ENCODE peak calls at places on chromosome 15, in six cellular contexts. H is GM12878, K is K562, Q is H1, M is HepG2, I is SK-N-SH. P is an unnamed sample.

GRCh38 chr15:55791576-55792400 is 48.8 kb upstream of the PRTG start:
- DNase-seq in H (no peak), I (no peak), K (no peak), M (no peak), Q (no peak), P (no peak)

GRCh38 chr15:24659622-24660021 is 16.0 kb upstream of the NPAP1 start:
- DNase-seq in H (no peak), Q (no peak), K (no peak), I (no peak), M (no peak), P (peak; percentile 65)

GRCh38 chr15:80915462-80915861 is 74.2 kb downstream of the MESD start:
- DNase-seq in I (no peak), M (no peak), Q (peak; percentile 58), K (peak; percentile 55), H (no peak), P (no peak)

GRCh38 chr15:48966595-48967301 is 3.0 kb upstream of the SHC4 start:
- DNase-seq in I (no peak), Q (no peak), H (peak; percentile 55), K (no peak), M (no peak), P (no peak)

GRCh38 chr15:66132251-66132816 is 121.2 kb downstream of the MEGF11 start:
- DNase-seq in M (peak; percentile 3), K (no peak), H (no peak), I (no peak), Q (no peak), P (no peak)

GRCh38 chr15:39890640-39891039 is 29.4 kb downstream of the GPR176 start:
- DNase-seq in M (no peak), Q (no peak), H (no peak), I (no peak), K (no peak), P (no peak)

GRCh38 chr15:39092354-39092753 is 488.5 kb upstream of the THBS1 start:
- DNase-seq in M (no peak), Q (no peak), I (no peak), H (no peak), K (no peak), P (no peak)

GRCh38 chr15:48273047-48273446 is 58.2 kb upstream of the DUT start:
- DNase-seq in K (no peak), Q (no peak), I (no peak), M (no peak), H (no peak), P (no peak)

GRCh38 chr15:36883705-36884355 is 216.5 kb downstream of the MEIS2 start:
- DNase-seq in Q (peak; percentile 93), M (peak; percentile 69), K (peak; percentile 84), H (peak; percentile 26), I (peak; percentile 90), P (peak; percentile 31)

GRCh38 chr15:51681303-51681963 is at the start of gene SCG3:
- DNase-seq in I (peak; percentile 80), K (peak; percentile 86), M (peak; percentile 47), Q (peak; percentile 99), H (no peak), P (peak; percentile 73)

GRCh38 chr15:46059921-46060565 is 425.2 kb downstream of the SQOR start:
- DNase-seq in K (no peak), H (no peak), I (no peak), M (no peak), Q (no peak), P (no peak)

GRCh38 chr15:67943961-67944674 is 104.3 kb upstream of the RNU6-1 start:
- DNase-seq in H (no peak), K (no peak), I (no peak), Q (no peak), M (no peak), P (no peak)

GRCh38 chr15:40238927-40239591 is at the start of gene PAK6:
- DNase-seq in H (no peak), I (peak; percentile 92), Q (peak; percentile 90), M (no peak), K (peak; percentile 79), P (no peak)

GRCh38 chr15:91946914-91947313 is 93.4 kb downstream of the SLCO3A1 start:
- DNase-seq in H (no peak), M (no peak), Q (no peak), K (no peak), I (no peak), P (no peak)

GRCh38 chr15:42511010-42511396 is 15.6 kb downstream of the SNAP23 start:
- DNase-seq in M (no peak), H (no peak), I (no peak), K (no peak), Q (no peak), P (peak; percentile 55)

GRCh38 chr15:75809986-75810750 is 33.1 kb upstream of the UBE2Q2 start:
- DNase-seq in I (peak; percentile 39), K (no peak), M (peak; percentile 44), H (no peak), Q (peak; percentile 72), P (peak; percentile 34)

GRCh38 chr15:66701422-66702034 is 508 bp upstream of the SMAD6 start:
- DNase-seq in K (no peak), M (peak; percentile 42), I (peak; percentile 77), Q (peak; percentile 83), H (no peak), P (no peak)

GRCh38 chr15:35698331-35698730 is 152.4 kb upstream of the DPH6 start:
- DNase-seq in K (no peak), M (no peak), H (no peak), Q (no peak), I (no peak), P (no peak)

GRCh38 chr15:58528197-58528870 is 96.5 kb downstream of the LIPC start:
- DNase-seq in H (no peak), I (no peak), Q (no peak), M (peak; percentile 89), K (no peak), P (no peak)

GRCh38 chr15:44315773-44316465 is 27.4 kb downstream of the GOLM2 start:
- DNase-seq in H (no peak), Q (no peak), I (no peak), K (no peak), M (no peak), P (no peak)

GRCh38 chr15:43903864-43904290 is 77.1 kb downstream of the WDR76 start:
- DNase-seq in Q (peak; percentile 94), H (peak; percentile 7), K (peak; percentile 89), M (peak; percentile 66), I (peak; percentile 81), P (peak; percentile 37)

GRCh38 chr15:57057134-57057930 is 138.9 kb downstream of the TCF12 start:
- DNase-seq in I (no peak), H (no peak), Q (no peak), M (no peak), K (no peak), P (no peak)

DNA sequence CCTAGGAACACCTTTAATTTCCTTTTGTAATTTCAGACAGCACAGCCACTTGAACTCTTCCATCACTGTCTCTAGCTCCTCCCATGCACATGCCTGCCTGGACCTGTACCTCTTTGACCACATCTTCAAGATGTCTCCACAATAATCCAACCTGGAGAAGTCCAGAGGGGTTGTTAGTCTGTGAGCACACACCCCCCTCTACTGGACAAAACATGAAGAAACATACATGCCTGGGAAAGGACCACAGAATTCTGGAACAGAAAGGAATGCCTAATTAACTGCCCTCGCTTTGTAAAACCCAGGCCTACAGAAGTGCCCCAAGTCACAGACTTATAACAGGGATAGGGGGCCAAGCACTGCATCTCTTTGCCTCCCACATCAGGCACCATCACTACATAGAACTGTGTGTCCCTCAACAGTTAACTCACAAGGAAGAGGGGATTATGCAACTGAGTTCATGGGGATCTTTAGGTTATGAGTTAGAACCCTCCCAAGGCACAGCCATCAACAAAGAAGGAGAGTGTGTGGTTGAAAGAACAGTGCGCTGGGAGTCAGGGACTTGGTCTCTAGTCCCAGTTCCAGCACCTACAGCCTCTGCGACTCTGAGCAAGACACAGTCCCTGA is 61.7 kb downstream of the FMN1 start:
- DNase-seq in K (peak; percentile 33), I (peak; percentile 50), H (no peak), M (peak; percentile 31), Q (no peak), P (no peak)
- TF ChIP-seq GABPA in K (no peak), I (no peak), H (no peak), M (no peak), Q (no peak), P (no peak)

GRCh38 chr15:71221417-71221816 is 106.1 kb downstream of the THSD4 start:
- DNase-seq in K (no peak), H (no peak), I (no peak), Q (no peak), M (no peak), P (no peak)

GRCh38 chr15:71220828-71221227 is 105.6 kb downstream of the THSD4 start:
- DNase-seq in I (no peak), Q (no peak), H (no peak), K (no peak), M (no peak), P (no peak)

GRCh38 chr15:71224024-71224423 is 108.8 kb downstream of the THSD4 start:
- DNase-seq in H (no peak), M (no peak), Q (no peak), I (no peak), K (no peak), P (no peak)

GRCh38 chr15:71226536-71227455 is 111.5 kb downstream of the THSD4 start:
- DNase-seq in I (no peak), H (no peak), M (no peak), K (no peak), Q (no peak), P (no peak)

GRCh38 chr15:71223516-71223915 is 108.2 kb downstream of the THSD4 start:
- DNase-seq in I (no peak), K (no peak), M (no peak), H (no peak), Q (no peak), P (no peak)
- H3K27ac ChIP-seq in I (no peak overlapping the region), K (no peak overlapping the region), M (no peak overlapping the region), H (no peak overlapping the region), Q (no peak overlapping the region), P (no peak overlapping the region)

GRCh38 chr15:84022516-84022915 is 213.1 kb upstream of the GOLGA6L4 start:
- DNase-seq in I (no peak), Q (no peak), M (no peak), K (no peak), H (no peak), P (no peak)

GRCh38 chr15:84023636-84024035 is 211.9 kb upstream of the GOLGA6L4 start:
- DNase-seq in K (peak; percentile 59), M (peak; percentile 24), I (peak; percentile 28), H (no peak), Q (peak; percentile 48), P (peak; percentile 11)
- TF ChIP-seq GABPA in K (no peak), M (no peak), I (no peak), H (no peak), Q (no peak), P (no peak)

GRCh38 chr15:74434260-74434915 is 630 bp upstream of the SEMA7A start:
- DNase-seq in I (no peak), H (no peak), Q (no peak), K (no peak), M (no peak), P (no peak)
- H3K27ac ChIP-seq in I (no peak overlapping the region), H (peak overlapping the region; percentile 87), Q (no peak overlapping the region), K (peak overlapping the region; percentile 75), M (peak overlapping the region; percentile 48), P (no peak overlapping the region)

DNA sequence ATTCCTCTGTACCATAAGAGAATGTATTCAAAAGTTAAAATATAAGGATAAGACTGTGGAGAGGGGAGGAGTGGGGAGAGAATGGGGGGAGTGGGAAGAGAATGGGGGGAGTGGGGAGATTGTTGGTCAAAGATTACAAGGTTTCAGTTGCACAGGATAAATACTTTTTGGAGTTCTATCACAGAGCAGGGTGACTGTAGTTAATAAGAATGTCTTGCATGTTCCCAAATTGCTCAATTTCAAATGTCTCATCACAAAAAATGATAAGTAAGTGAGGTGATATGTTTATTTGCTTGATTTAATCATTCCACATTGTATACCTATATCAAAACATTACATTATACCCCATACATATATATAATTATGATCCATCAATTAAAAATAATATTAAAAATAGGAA is 23.0 kb upstream of the MEF2A start:
- DNase-seq in Q (no peak), I (no peak), K (no peak), M (no peak), H (no peak), P (no peak)
- TF ChIP-seq GABPA in Q (no peak), I (no peak), K (no peak), M (no peak), H (no peak), P (no peak)